ENCODE peak calls at places on chromosome 20, in four cellular contexts. P is HCT116, Y is colonic mucosa, V is SK-N-SH. B is an unnamed sample.

GRCh38 chr20:10419550-10420133 is 14.4 kb downstream of the MKKS start:
- DNase-seq in P (peak), V (no peak), Y (no peak), B (no peak)

GRCh38 chr20:36333841-36334240 is 27.7 kb downstream of the DLGAP4 start:
- DNase-seq in P (no peak), V (no peak), Y (no peak), B (no peak)

GRCh38 chr20:5687884-5688283 is 62.3 kb upstream of the SHLD1 start:
- DNase-seq in Y (no peak), V (no peak), P (no peak), B (no peak)

GRCh38 chr20:34112600-34113061 is 588 bp upstream of the EIF2S2 start:
- DNase-seq in Y (peak), P (no peak), V (peak), B (peak)

GRCh38 chr20:49914310-49915117 is 815 bp downstream of the SPATA2 start:
- DNase-seq in P (no peak), V (no peak), Y (no peak), B (no peak)

GRCh38 chr20:44776977-44777376 is 31.3 kb downstream of the KCNK15 start:
- DNase-seq in Y (no peak), P (no peak), V (no peak), B (peak)

GRCh38 chr20:10006461-10006860 is 28.3 kb upstream of the ANKEF1 start:
- DNase-seq in Y (no peak), P (no peak), V (no peak), B (no peak)

GRCh38 chr20:10498196-10498595 is 63.1 kb downstream of the SLX4IP start:
- DNase-seq in P (no peak), V (no peak), Y (no peak), B (no peak)

GRCh38 chr20:17710379-17711305 is 10.9 kb downstream of the BANF2 start:
- DNase-seq in V (no peak), Y (peak), P (no peak), B (peak)

GRCh38 chr20:20341371-20341770 is 26.5 kb upstream of the INSM1 start:
- DNase-seq in Y (no peak), P (no peak), V (peak), B (no peak)

GRCh38 chr20:51412991-51413471 is 129.5 kb downstream of the NFATC2 start:
- DNase-seq in P (no peak), Y (no peak), V (peak), B (peak)

GRCh38 chr20:37243937-37244571 is 17.6 kb downstream of the GHRH start:
- DNase-seq in V (no peak), Y (no peak), P (no peak), B (no peak)

GRCh38 chr20:35491823-35492222 is 36.4 kb downstream of the CEP250 start:
- DNase-seq in V (no peak), Y (no peak), P (no peak), B (no peak)

GRCh38 chr20:25580711-25581110 is 4.6 kb downstream of the NINL start:
- DNase-seq in P (no peak), V (no peak), Y (no peak), B (no peak)

GRCh38 chr20:56859039-56859750 is 230.1 kb downstream of the TFAP2C start:
- DNase-seq in Y (no peak), V (no peak), P (no peak), B (no peak)

GRCh38 chr20:2357114-2357513 is 23.6 kb upstream of the TGM6 start:
- DNase-seq in Y (no peak), P (no peak), V (no peak), B (no peak)

GRCh38 chr20:37902504-37903313 is at the start of gene VSTM2L:
- DNase-seq in V (peak), P (no peak), Y (no peak), B (no peak)

GRCh38 chr20:34567885-34568865 is 9.7 kb downstream of the MAP1LC3A start:
- DNase-seq in P (no peak), V (no peak), Y (no peak), B (peak)

GRCh38 chr20:57213924-57214323 is 52.5 kb downstream of the BMP7 start:
- DNase-seq in Y (no peak), P (no peak), V (no peak), B (no peak)

GRCh38 chr20:370151-370600 is 10.4 kb upstream of the TRIB3 start:
- DNase-seq in P (no peak), Y (no peak), V (no peak), B (peak)

GRCh38 chr20:37703338-37703660 is 9.5 kb downstream of the CTNNBL1 start:
- DNase-seq in P (no peak), Y (no peak), V (no peak), B (no peak)

GRCh38 chr20:23048283-23049200 is 930 bp downstream of the THBD start:
- DNase-seq in Y (peak), P (no peak), V (no peak), B (no peak)

GRCh38 chr20:23047738-23048214 is 1.7 kb downstream of the THBD start:
- DNase-seq in P (no peak), V (no peak), Y (no peak), B (no peak)

GRCh38 chr20:23049201-23049932 is at the start of gene THBD:
- DNase-seq in Y (peak), V (no peak), P (no peak), B (no peak)

GRCh38 chr20:23047001-23047737 is 2.3 kb downstream of the THBD start:
- DNase-seq in P (no peak), V (no peak), Y (no peak), B (no peak)

DNA sequence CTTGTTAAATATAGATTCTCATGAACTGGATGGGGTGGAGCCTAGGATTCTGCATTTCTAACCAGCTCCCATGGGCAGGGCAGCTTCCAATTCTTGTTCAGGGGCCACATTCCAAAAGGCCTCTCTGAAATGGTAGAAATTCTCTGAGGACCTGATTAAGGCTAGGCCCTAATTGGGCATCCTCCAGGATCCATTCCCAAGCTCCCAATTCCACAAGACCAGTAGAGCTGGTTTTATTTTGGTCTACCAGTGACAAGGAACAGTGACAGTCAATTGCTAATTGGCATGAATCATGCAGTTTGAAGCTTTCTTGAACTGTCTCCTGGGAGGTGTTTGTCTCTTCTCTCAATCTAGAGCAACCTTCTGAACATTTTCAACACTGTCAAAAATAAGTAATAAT is 3.0 kb downstream of the THBD start:
- DNase-seq in Y (no peak), P (no peak), V (no peak), B (no peak)
- H3K9ac ChIP-seq in Y (no peak), P (no peak), V (no peak), B (no peak)

GRCh38 chr20:32244150-32244823 is 33.2 kb upstream of the KIF3B start:
- DNase-seq in P (no peak), Y (no peak), V (no peak), B (peak)
- H3K9ac ChIP-seq in P (no peak), Y (peak), V (no peak), B (peak)

GRCh38 chr20:61251529-61252393 is at the start of gene CDH4:
- DNase-seq in V (peak), Y (no peak), P (no peak), B (no peak)
- H3K9ac ChIP-seq in V (no peak), Y (no peak), P (no peak), B (no peak)

DNA sequence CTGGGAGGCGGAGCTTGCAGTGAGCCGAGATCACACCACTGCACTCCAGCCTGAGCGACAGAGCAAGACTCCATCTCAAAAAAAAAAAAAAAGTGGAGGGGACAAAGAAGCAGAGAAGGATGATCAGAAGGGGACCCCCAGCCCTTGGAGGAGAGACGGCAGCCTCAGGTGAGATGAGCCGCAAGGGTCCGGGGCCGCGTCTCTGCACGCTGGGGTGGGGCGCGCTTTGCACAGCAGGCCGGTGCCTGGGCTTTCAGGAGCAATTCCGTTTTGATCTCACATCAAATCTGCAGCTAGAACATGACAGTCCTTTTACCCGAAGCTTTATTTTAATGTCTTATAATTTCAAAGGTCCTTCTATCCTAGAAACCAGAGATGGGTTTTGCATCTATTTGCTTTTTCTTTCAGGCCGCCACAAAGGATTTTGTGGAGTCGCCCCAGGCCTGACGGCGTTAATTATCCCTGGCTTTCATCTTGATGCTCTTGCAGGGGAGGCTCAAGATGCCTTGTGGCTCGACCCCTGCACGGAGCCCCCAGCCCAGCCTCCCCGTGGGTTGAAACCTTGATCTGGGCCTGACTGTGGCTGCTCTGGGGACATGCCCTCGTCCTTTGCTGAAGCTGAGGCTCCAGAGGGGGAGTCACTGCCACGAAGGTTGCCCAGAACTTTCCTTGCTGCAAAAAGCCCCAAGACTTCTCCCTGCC is 17.3 kb downstream of the HRH3 start:
- DNase-seq in P (no peak), V (no peak), Y (no peak), B (no peak)
- H3K9ac ChIP-seq in P (no peak), V (no peak), Y (no peak), B (no peak)

GRCh38 chr20:63655249-63655648 is 2.0 kb upstream of the STMN3 start:
- DNase-seq in P (no peak), Y (no peak), V (no peak), B (no peak)
- H3K9ac ChIP-seq in P (no peak), Y (no peak), V (no peak), B (no peak)

B was measured in HepG2.